ENCODE peak calls at places on chromosome 15, in seven cellular contexts. X is progenitor cell of endocrine pancreas, S is neural crest cell, F is sigmoid colon, C is fibroblast of pulmonary artery, R is MM.1S, D is endothelial cell. O is an unnamed sample.

GRCh38 chr15:63950911-63951481 is 95.3 kb downstream of the DAPK2 start:
- DNase-seq in D (no peak), R (no peak), S (no peak), C (peak), X (no peak), F (no peak), O (no peak)

GRCh38 chr15:66719471-66719870 is 17.4 kb downstream of the SMAD6 start:
- DNase-seq in R (no peak), C (no peak), S (no peak), F (no peak), X (no peak), D (no peak), O (no peak)

GRCh38 chr15:88029696-88030095 is 226.8 kb downstream of the NTRK3 start:
- DNase-seq in F (no peak), X (no peak), R (no peak), C (no peak), D (no peak), S (no peak), O (no peak)

GRCh38 chr15:99180963-99181306 is 68.4 kb downstream of the TTC23 start:
- DNase-seq in D (no peak), S (no peak), F (no peak), C (no peak), R (no peak), X (no peak), O (no peak)

GRCh38 chr15:59168536-59168935 is 38.1 kb upstream of the LDHAL6B start:
- DNase-seq in R (no peak), S (no peak), F (no peak), C (peak), X (no peak), D (no peak), O (no peak)

GRCh38 chr15:93030430-93031102 is 58.4 kb downstream of the RGMA start:
- DNase-seq in F (peak), R (peak), S (peak), C (peak), X (peak), D (peak), O (peak)

GRCh38 chr15:63497642-63498100 is 6.7 kb upstream of the USP3 start:
- DNase-seq in C (no peak), F (no peak), X (no peak), S (no peak), D (no peak), R (no peak), O (peak)

GRCh38 chr15:27681038-27681437 is 418.1 kb downstream of the OCA2 start:
- DNase-seq in S (no peak), F (no peak), C (no peak), D (no peak), X (no peak), R (no peak), O (no peak)

GRCh38 chr15:35696767-35697231 is 150.8 kb upstream of the DPH6 start:
- DNase-seq in X (no peak), R (no peak), D (no peak), F (no peak), C (peak), S (no peak), O (no peak)

GRCh38 chr15:31435256-31435781 is 108.7 kb downstream of the KLF13 start:
- DNase-seq in C (peak), D (peak), S (peak), F (peak), X (peak), R (peak), O (peak)

GRCh38 chr15:93985925-93986324 is 245.4 kb upstream of the MCTP2 start:
- DNase-seq in X (no peak), D (no peak), F (no peak), S (no peak), R (no peak), C (no peak), O (peak)

GRCh38 chr15:92178908-92179307 is 214.8 kb upstream of the ST8SIA2 start:
- DNase-seq in C (no peak), F (no peak), D (no peak), R (no peak), S (no peak), X (no peak), O (no peak)

GRCh38 chr15:69081310-69082004 is 67.0 kb downstream of the NOX5 start:
- DNase-seq in D (peak), F (peak), C (peak), R (no peak), S (no peak), X (no peak), O (no peak)

GRCh38 chr15:101258238-101259144 is 6.6 kb upstream of the CHSY1 start:
- DNase-seq in R (peak), D (peak), S (peak), X (no peak), C (peak), F (peak), O (peak)

GRCh38 chr15:88209111-88209510 is 47.4 kb downstream of the NTRK3 start:
- DNase-seq in R (no peak), S (no peak), F (no peak), X (no peak), D (no peak), C (no peak), O (no peak)

GRCh38 chr15:70245932-70246622 is 148.4 kb upstream of the TLE3 start:
- DNase-seq in F (peak), R (no peak), X (no peak), D (no peak), C (peak), S (no peak), O (no peak)

GRCh38 chr15:77858677-77859490 is 218.6 kb downstream of the TBC1D2B start:
- DNase-seq in R (no peak), X (no peak), S (no peak), C (no peak), D (no peak), F (peak), O (no peak)

GRCh38 chr15:68644088-68644904 is 65.5 kb downstream of the CORO2B start:
- DNase-seq in F (peak), C (peak), D (no peak), X (no peak), R (no peak), S (no peak), O (no peak)

GRCh38 chr15:85793641-85794597 is 806 bp downstream of the KLHL25 start:
- DNase-seq in C (peak), D (peak), R (peak), S (peak), X (peak), F (no peak), O (peak)

DNA sequence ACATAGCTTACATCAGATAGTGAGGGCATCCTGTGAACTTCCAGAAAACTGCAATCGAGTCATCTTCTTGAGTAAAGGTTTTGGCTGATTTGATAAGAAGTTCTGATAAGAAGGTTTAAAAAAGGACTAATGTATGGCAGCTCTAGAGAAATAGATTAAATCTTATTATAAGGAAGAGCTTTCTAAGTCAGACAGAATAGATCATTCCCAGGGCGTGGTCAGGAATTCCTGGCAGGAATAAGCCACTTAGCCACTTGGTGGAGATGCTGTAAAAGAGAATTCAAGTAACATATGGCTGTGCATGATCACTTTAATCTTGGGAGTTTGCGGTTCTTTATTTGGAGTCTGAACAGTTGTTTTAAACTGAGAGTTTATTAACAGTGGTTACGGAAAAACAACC is 17.4 kb downstream of the PGBD4 start:
- DNase-seq in X (no peak), C (peak), F (no peak), D (no peak), S (no peak), R (no peak), O (no peak)
- TF ChIP-seq CTCF in X (no peak), C (no peak), F (no peak), D (no peak), S (no peak), R (no peak), O (no peak)

GRCh38 chr15:29937956-29938355 is 115.7 kb upstream of the TJP1 start:
- DNase-seq in R (no peak), X (no peak), C (peak), D (no peak), F (no peak), S (no peak), O (no peak)

GRCh38 chr15:29936353-29937049 is 114.2 kb upstream of the TJP1 start:
- DNase-seq in C (peak), X (no peak), F (no peak), D (no peak), S (no peak), R (no peak), O (no peak)

GRCh38 chr15:29939404-29939803 is 117.1 kb upstream of the TJP1 start:
- DNase-seq in R (no peak), C (peak), X (no peak), D (no peak), S (no peak), F (no peak), O (no peak)

GRCh38 chr15:29942144-29942543 is 119.9 kb upstream of the TJP1 start:
- DNase-seq in C (no peak), D (peak), R (no peak), X (no peak), S (no peak), F (no peak), O (no peak)

DNA sequence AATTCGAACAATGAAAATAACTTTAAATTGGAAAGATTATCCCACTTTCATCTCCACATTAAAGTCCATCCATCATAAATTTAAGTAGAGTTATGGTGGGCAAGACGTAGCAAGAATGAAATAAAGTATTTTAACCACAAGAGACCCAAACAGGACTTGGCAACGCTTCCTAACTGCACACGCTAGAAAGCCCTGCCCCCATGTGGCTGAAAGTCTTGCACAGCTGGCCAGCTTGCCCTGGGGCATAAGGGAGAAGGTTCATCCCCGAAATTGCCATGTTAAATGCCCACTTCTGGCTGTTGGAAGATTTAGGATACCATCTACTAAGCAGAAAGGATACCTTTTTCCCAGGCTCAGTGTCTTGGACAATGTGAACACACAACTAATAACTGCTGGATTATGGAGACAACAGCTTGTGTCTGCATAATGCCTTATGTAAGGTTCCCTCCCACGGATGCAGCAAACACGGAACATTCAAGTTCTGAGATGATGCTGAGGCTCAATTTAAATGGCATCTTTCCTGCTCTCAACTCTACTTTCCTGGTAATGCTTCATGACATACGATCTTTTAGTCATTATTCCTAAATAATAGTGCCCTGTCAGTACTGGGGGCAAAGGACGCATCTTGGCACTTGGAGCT is 116.6 kb upstream of the TJP1 start:
- DNase-seq in F (no peak), D (peak), R (no peak), C (no peak), S (no peak), X (no peak), O (no peak)
- TF ChIP-seq CTCF in F (no peak), D (no peak), R (peak), C (peak), S (no peak), X (peak), O (peak)

GRCh38 chr15:38623744-38624143 is 59.1 kb upstream of the RASGRP1 start:
- DNase-seq in D (no peak), S (no peak), C (no peak), R (no peak), X (no peak), F (no peak), O (no peak)
- TF ChIP-seq CTCF in D (no peak), S (no peak), C (no peak), R (no peak), X (no peak), F (no peak), O (no peak)

GRCh38 chr15:73564255-73564654 is 68.9 kb downstream of the NPTN start:
- DNase-seq in C (peak), F (no peak), S (no peak), D (no peak), X (no peak), R (no peak), O (no peak)
- TF ChIP-seq CTCF in C (peak), F (no peak), S (no peak), D (no peak), X (no peak), R (no peak), O (no peak)

GRCh38 chr15:89714775-89715174 is 24.2 kb downstream of the WDR93 start:
- DNase-seq in R (no peak), D (no peak), X (no peak), S (no peak), F (no peak), C (peak), O (no peak)
- TF ChIP-seq CTCF in R (no peak), D (no peak), X (no peak), S (no peak), F (no peak), C (no peak), O (no peak)

GRCh38 chr15:90482124-90483011 is 47.4 kb upstream of the CRTC3 start:
- DNase-seq in X (peak), S (peak), D (peak), C (peak), R (peak), F (no peak), O (peak)
- TF ChIP-seq CTCF in X (peak), S (peak), D (peak), C (peak), R (peak), F (peak), O (peak)

GRCh38 chr15:37981781-37982180 is 47.3 kb downstream of the TMCO5A start:
- DNase-seq in F (no peak), C (peak), X (no peak), D (no peak), S (no peak), R (peak), O (no peak)
- TF ChIP-seq CTCF in F (no peak), C (peak), X (peak), D (no peak), S (peak), R (peak), O (peak)

GRCh38 chr15:73792429-73792828 is 39.3 kb upstream of the INSYN1 start:
- DNase-seq in S (no peak), C (no peak), D (no peak), X (no peak), F (no peak), R (no peak), O (no peak)
- TF ChIP-seq CTCF in S (no peak), C (no peak), D (no peak), X (no peak), F (no peak), R (no peak), O (no peak)

GRCh38 chr15:41890050-41890690 is 3.7 kb downstream of the SPTBN5 start:
- DNase-seq in C (no peak), F (no peak), D (no peak), S (no peak), R (no peak), X (no peak), O (no peak)
- TF ChIP-seq CTCF in C (no peak), F (no peak), D (no peak), S (no peak), R (no peak), X (no peak), O (no peak)

DNA sequence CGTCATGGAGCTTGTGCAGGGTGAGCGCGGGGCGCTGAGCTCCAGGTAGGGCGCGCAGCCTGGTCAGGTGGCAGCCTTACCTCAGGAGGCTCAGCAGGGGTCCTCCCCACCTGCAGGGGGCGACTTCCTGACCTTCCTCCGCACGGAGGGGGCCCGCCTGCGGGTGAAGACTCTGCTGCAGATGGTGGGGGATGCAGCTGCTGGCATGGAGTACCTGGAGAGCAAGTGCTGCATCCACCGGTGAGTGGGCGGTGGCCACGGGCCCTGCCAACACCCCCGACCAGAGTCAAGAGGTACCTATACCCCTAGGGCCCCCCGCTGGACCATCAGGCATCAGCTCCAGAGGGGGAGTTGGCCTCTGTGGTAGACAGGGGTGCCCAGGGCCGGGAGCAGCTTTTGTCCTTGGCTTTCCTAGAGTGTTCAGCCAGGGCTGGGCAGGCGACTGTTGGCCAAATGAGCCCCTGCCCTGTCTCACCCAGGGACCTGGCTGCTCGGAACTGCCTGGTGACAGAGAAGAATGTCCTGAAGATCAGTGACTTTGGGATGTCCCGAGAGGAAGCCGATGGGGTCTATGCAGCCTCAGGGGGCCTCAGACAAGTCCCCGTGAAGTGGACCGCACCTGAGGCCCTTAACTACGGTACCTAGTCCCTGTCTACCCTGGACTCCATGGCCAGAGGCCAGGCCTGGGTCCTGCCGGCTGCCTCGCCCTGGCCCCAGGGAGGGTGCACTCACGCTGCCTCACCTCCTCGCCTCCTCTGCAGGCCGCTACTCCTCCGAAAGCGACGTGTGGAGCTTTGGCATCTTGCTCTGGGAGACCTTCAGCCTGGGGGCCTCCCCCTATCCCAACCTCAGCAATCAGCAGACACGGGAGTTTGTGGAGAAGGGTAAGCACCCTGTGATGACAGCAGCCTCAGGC is 9.1 kb downstream of the FES start:
- DNase-seq in C (no peak), D (no peak), S (no peak), R (no peak), X (no peak), F (no peak), O (peak)
- TF ChIP-seq CTCF in C (no peak), D (peak), S (no peak), R (peak), X (peak), F (no peak), O (peak)